ENCODE peak calls at places on chromosomes 5 and 9, in ten cellular contexts. One of them, this sample, is unnamed.

GRCh38 chr9:959914-960313 is 16.5 kb upstream of the DMRT3 start:
- DNase-seq in PC-3: peak
- DNase-seq in GM13977: no peak
- DNase-seq in ovary: no peak
- DNase-seq in AG10803: no peak
- DNase-seq in fibroblast of pulmonary artery: no peak
- DNase-seq in fibroblast of mammary gland: no peak
- DNase-seq in IMR-90: no peak
- DNase-seq in HCT116: no peak
- DNase-seq in spleen: no peak
- DNase-seq in this sample: no peak

GRCh38 chr9:94903961-94904421 is 177.5 kb downstream of the AOPEP start:
- DNase-seq in HCT116: no peak
- DNase-seq in IMR-90: peak
- DNase-seq in fibroblast of pulmonary artery: no peak
- DNase-seq in GM13977: no peak
- DNase-seq in spleen: no peak
- DNase-seq in AG10803: peak
- DNase-seq in PC-3: no peak
- DNase-seq in fibroblast of mammary gland: peak
- DNase-seq in ovary: no peak
- DNase-seq in this sample: no peak

GRCh38 chr5:65213921-65214525 is 267.7 kb downstream of the ADAMTS6 start:
- DNase-seq in spleen: no peak
- DNase-seq in fibroblast of mammary gland: peak
- DNase-seq in AG10803: no peak
- DNase-seq in PC-3: peak
- DNase-seq in HCT116: peak
- DNase-seq in IMR-90: peak
- DNase-seq in fibroblast of pulmonary artery: peak
- DNase-seq in GM13977: no peak
- DNase-seq in ovary: no peak
- DNase-seq in this sample: no peak

GRCh38 chr5:1873242-1873959 is 9.3 kb downstream of the IRX4 start:
- DNase-seq in fibroblast of pulmonary artery: no peak
- DNase-seq in fibroblast of mammary gland: no peak
- DNase-seq in PC-3: no peak
- DNase-seq in HCT116: no peak
- DNase-seq in IMR-90: no peak
- DNase-seq in spleen: no peak
- DNase-seq in GM13977: no peak
- DNase-seq in AG10803: no peak
- DNase-seq in ovary: no peak
- DNase-seq in this sample: no peak

GRCh38 chr9:134178781-134179551 is 14.6 kb upstream of the RNU6ATAC start:
- DNase-seq in HCT116: no peak
- DNase-seq in IMR-90: no peak
- DNase-seq in GM13977: no peak
- DNase-seq in spleen: peak
- DNase-seq in fibroblast of pulmonary artery: peak
- DNase-seq in PC-3: no peak
- DNase-seq in AG10803: peak
- DNase-seq in ovary: peak
- DNase-seq in fibroblast of mammary gland: peak
- DNase-seq in this sample: peak

GRCh38 chr9:92247981-92248380 is 45.5 kb downstream of the IARS1 start:
- DNase-seq in GM13977: no peak
- DNase-seq in AG10803: no peak
- DNase-seq in fibroblast of pulmonary artery: no peak
- DNase-seq in HCT116: no peak
- DNase-seq in IMR-90: no peak
- DNase-seq in PC-3: no peak
- DNase-seq in spleen: no peak
- DNase-seq in ovary: no peak
- DNase-seq in fibroblast of mammary gland: no peak
- DNase-seq in this sample: no peak

GRCh38 chr9:129507805-129508204 is 113.1 kb downstream of the C9orf50 start:
- DNase-seq in PC-3: no peak
- DNase-seq in spleen: no peak
- DNase-seq in IMR-90: no peak
- DNase-seq in AG10803: no peak
- DNase-seq in HCT116: no peak
- DNase-seq in fibroblast of pulmonary artery: no peak
- DNase-seq in ovary: no peak
- DNase-seq in GM13977: no peak
- DNase-seq in fibroblast of mammary gland: no peak
- DNase-seq in this sample: no peak

GRCh38 chr5:1538741-1539392 is 15.1 kb upstream of the LPCAT1 start:
- DNase-seq in ovary: no peak
- DNase-seq in fibroblast of mammary gland: no peak
- DNase-seq in fibroblast of pulmonary artery: no peak
- DNase-seq in IMR-90: no peak
- DNase-seq in spleen: peak
- DNase-seq in AG10803: no peak
- DNase-seq in PC-3: no peak
- DNase-seq in GM13977: no peak
- DNase-seq in HCT116: no peak
- DNase-seq in this sample: no peak

GRCh38 chr5:198941-199820 is 7.9 kb downstream of the LRRC14B start:
- DNase-seq in ovary: no peak
- DNase-seq in AG10803: no peak
- DNase-seq in IMR-90: no peak
- DNase-seq in GM13977: no peak
- DNase-seq in spleen: peak
- DNase-seq in fibroblast of pulmonary artery: no peak
- DNase-seq in PC-3: no peak
- DNase-seq in fibroblast of mammary gland: no peak
- DNase-seq in HCT116: no peak
- DNase-seq in this sample: no peak

GRCh38 chr9:22084336-22085035 is 75.4 kb upstream of the CDKN2B start:
- DNase-seq in spleen: no peak
- DNase-seq in AG10803: peak
- DNase-seq in GM13977: no peak
- DNase-seq in fibroblast of pulmonary artery: peak
- DNase-seq in IMR-90: peak
- DNase-seq in HCT116: peak
- DNase-seq in ovary: no peak
- DNase-seq in PC-3: peak
- DNase-seq in fibroblast of mammary gland: peak
- DNase-seq in this sample: no peak

GRCh38 chr5:150665044-150665443 is 4.0 kb downstream of the MYOZ3 start:
- DNase-seq in spleen: no peak
- DNase-seq in AG10803: peak
- DNase-seq in IMR-90: peak
- DNase-seq in PC-3: no peak
- DNase-seq in fibroblast of pulmonary artery: no peak
- DNase-seq in GM13977: no peak
- DNase-seq in HCT116: no peak
- DNase-seq in ovary: no peak
- DNase-seq in fibroblast of mammary gland: no peak
- DNase-seq in this sample: no peak

GRCh38 chr5:156835905-156836304 is 14.2 kb upstream of the PPP1R2B start:
- DNase-seq in IMR-90: no peak
- DNase-seq in PC-3: peak
- DNase-seq in GM13977: no peak
- DNase-seq in HCT116: peak
- DNase-seq in AG10803: no peak
- DNase-seq in fibroblast of mammary gland: no peak
- DNase-seq in spleen: no peak
- DNase-seq in fibroblast of pulmonary artery: no peak
- DNase-seq in ovary: no peak
- DNase-seq in this sample: no peak

GRCh38 chr5:35061216-35061615 is 13.5 kb upstream of the AGXT2 start:
- DNase-seq in PC-3: no peak
- DNase-seq in spleen: no peak
- DNase-seq in ovary: peak
- DNase-seq in GM13977: no peak
- DNase-seq in IMR-90: peak
- DNase-seq in fibroblast of pulmonary artery: peak
- DNase-seq in AG10803: peak
- DNase-seq in HCT116: no peak
- DNase-seq in fibroblast of mammary gland: peak
- DNase-seq in this sample: no peak

GRCh38 chr5:153402550-153402949 is 87.9 kb upstream of the GRIA1 start:
- DNase-seq in fibroblast of pulmonary artery: peak
- DNase-seq in HCT116: no peak
- DNase-seq in AG10803: peak
- DNase-seq in GM13977: no peak
- DNase-seq in spleen: no peak
- DNase-seq in PC-3: peak
- DNase-seq in fibroblast of mammary gland: peak
- DNase-seq in IMR-90: no peak
- DNase-seq in ovary: no peak
- DNase-seq in this sample: no peak

GRCh38 chr5:113201715-113202114 is 225.1 kb downstream of the DCP2 start:
- DNase-seq in AG10803: peak
- DNase-seq in ovary: no peak
- DNase-seq in IMR-90: no peak
- DNase-seq in GM13977: no peak
- DNase-seq in fibroblast of mammary gland: no peak
- DNase-seq in PC-3: no peak
- DNase-seq in spleen: no peak
- DNase-seq in fibroblast of pulmonary artery: no peak
- DNase-seq in HCT116: no peak
- DNase-seq in this sample: no peak

GRCh38 chr5:142222235-142222880 is 102.5 kb downstream of the SPRY4 start:
- DNase-seq in fibroblast of mammary gland: no peak
- DNase-seq in HCT116: no peak
- DNase-seq in spleen: no peak
- DNase-seq in ovary: no peak
- DNase-seq in GM13977: no peak
- DNase-seq in PC-3: no peak
- DNase-seq in fibroblast of pulmonary artery: no peak
- DNase-seq in AG10803: no peak
- DNase-seq in IMR-90: no peak
- DNase-seq in this sample: no peak

DNA sequence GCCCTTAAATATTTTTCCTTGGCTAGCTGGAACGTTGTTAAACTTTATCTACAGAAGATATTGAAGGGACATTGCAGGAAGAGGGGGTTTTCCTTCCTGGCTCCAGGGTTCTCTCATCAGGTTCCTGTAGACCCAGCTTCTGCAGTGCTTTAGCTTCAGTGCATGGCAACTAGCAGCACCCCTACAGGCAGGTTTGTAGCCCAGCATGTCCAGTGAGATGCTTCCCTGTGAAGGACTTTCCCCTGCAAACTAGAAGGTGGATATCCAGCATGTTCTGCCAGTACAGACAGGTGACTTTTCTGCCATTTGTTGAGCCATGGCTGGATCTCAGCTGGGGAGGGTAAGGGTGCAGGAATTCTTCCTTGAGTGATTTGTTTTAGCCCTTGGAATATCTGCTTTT is 10.4 kb downstream of the CCL28 start:
- DNase-seq in fibroblast of pulmonary artery: peak
- DNase-seq in PC-3: peak
- DNase-seq in HCT116: peak
- DNase-seq in spleen: no peak
- DNase-seq in AG10803: peak
- DNase-seq in fibroblast of mammary gland: peak
- DNase-seq in IMR-90: peak
- DNase-seq in ovary: no peak
- DNase-seq in GM13977: no peak
- DNase-seq in this sample: no peak
- TF ChIP-seq CTCF in fibroblast of pulmonary artery: peak
- TF ChIP-seq CTCF in PC-3: peak
- TF ChIP-seq CTCF in HCT116: peak
- TF ChIP-seq CTCF in spleen: no peak
- TF ChIP-seq CTCF in AG10803: peak
- TF ChIP-seq CTCF in fibroblast of mammary gland: peak
- TF ChIP-seq CTCF in IMR-90: peak
- TF ChIP-seq CTCF in ovary: no peak
- TF ChIP-seq CTCF in GM13977: no peak
- TF ChIP-seq CTCF in this sample: no peak

DNA sequence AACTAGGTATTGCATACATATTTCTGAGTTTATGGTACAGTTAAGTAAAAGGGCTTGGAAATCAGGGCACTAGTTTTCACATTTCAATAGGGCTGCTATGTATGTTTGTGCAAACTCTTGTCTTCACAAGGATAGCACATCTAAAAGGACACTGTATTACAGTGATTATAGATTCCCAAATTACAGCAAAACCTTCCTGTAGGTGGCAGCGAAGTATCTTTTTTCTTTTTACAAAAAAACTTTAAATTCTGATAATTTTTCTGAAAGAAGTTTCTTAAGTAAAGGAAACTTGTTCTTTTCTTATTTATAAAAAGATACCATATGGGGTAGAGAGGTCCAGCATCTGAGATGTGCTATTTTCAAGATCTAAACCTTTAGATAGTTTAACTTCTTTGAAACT is 337.8 kb downstream of the PTPRD start:
- DNase-seq in fibroblast of mammary gland: peak
- DNase-seq in spleen: no peak
- DNase-seq in HCT116: no peak
- DNase-seq in GM13977: no peak
- DNase-seq in PC-3: no peak
- DNase-seq in IMR-90: no peak
- DNase-seq in ovary: no peak
- DNase-seq in AG10803: no peak
- DNase-seq in fibroblast of pulmonary artery: no peak
- DNase-seq in this sample: no peak
- TF ChIP-seq CTCF in fibroblast of mammary gland: peak
- TF ChIP-seq CTCF in spleen: no peak
- TF ChIP-seq CTCF in HCT116: no peak
- TF ChIP-seq CTCF in GM13977: no peak
- TF ChIP-seq CTCF in PC-3: peak
- TF ChIP-seq CTCF in IMR-90: no peak
- TF ChIP-seq CTCF in ovary: no peak
- TF ChIP-seq CTCF in AG10803: no peak
- TF ChIP-seq CTCF in fibroblast of pulmonary artery: peak
- TF ChIP-seq CTCF in this sample: no peak

DNA sequence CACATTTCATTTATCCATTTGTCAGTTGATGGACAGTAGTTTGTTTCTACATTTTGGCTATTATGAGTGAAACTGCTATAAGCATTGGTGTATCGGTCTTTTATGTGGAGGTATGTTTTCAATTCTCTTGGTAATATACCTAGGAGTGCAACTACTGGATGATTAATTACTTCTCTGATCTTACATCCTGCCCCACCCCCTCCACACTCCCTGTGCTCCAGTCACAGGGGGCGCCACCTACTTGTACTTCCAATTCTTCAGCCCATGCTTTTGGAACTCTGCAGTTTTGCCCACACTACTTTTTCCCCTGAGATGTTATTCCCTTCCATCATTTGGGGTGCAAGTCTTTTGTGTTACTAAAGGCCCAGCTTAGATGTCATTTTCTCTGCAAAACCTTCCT is 42.0 kb downstream of the SEC61B start:
- DNase-seq in AG10803: no peak
- DNase-seq in GM13977: no peak
- DNase-seq in fibroblast of pulmonary artery: peak
- DNase-seq in HCT116: peak
- DNase-seq in ovary: no peak
- DNase-seq in IMR-90: no peak
- DNase-seq in spleen: no peak
- DNase-seq in fibroblast of mammary gland: peak
- DNase-seq in PC-3: peak
- DNase-seq in this sample: no peak
- TF ChIP-seq CTCF in AG10803: peak
- TF ChIP-seq CTCF in GM13977: peak
- TF ChIP-seq CTCF in fibroblast of pulmonary artery: peak
- TF ChIP-seq CTCF in HCT116: peak
- TF ChIP-seq CTCF in ovary: no peak
- TF ChIP-seq CTCF in IMR-90: peak
- TF ChIP-seq CTCF in spleen: no peak
- TF ChIP-seq CTCF in fibroblast of mammary gland: peak
- TF ChIP-seq CTCF in PC-3: peak
- TF ChIP-seq CTCF in this sample: no peak

GRCh38 chr5:155699385-155699784 is 627.6 kb upstream of the SGCD start:
- DNase-seq in GM13977: no peak
- DNase-seq in AG10803: no peak
- DNase-seq in fibroblast of pulmonary artery: no peak
- DNase-seq in spleen: no peak
- DNase-seq in HCT116: no peak
- DNase-seq in PC-3: no peak
- DNase-seq in fibroblast of mammary gland: no peak
- DNase-seq in ovary: no peak
- DNase-seq in IMR-90: no peak
- DNase-seq in this sample: no peak
- TF ChIP-seq CTCF in GM13977: no peak
- TF ChIP-seq CTCF in AG10803: no peak
- TF ChIP-seq CTCF in fibroblast of pulmonary artery: no peak
- TF ChIP-seq CTCF in spleen: no peak
- TF ChIP-seq CTCF in HCT116: no peak
- TF ChIP-seq CTCF in PC-3: no peak
- TF ChIP-seq CTCF in fibroblast of mammary gland: no peak
- TF ChIP-seq CTCF in ovary: no peak
- TF ChIP-seq CTCF in IMR-90: no peak
- TF ChIP-seq CTCF in this sample: no peak